ENCODE peak calls at places on chromosomes 6 and 20, in four cellular contexts. W is tibial artery, L is astrocyte, Z is left ventricle myocardium inferior. G is an unnamed sample.

GRCh38 chr20:37711987-37712961 is 18.4 kb downstream of the CTNNBL1 start:
- DNase-seq in W (no peak), Z (peak), L (no peak), G (no peak)

GRCh38 chr20:11375368-11375767 is 542.3 kb upstream of the BTBD3 start:
- DNase-seq in W (no peak), L (no peak), Z (no peak), G (no peak)

GRCh38 chr6:141548969-141549368 is 583.8 kb upstream of the GJE1 start:
- DNase-seq in Z (no peak), W (no peak), L (peak), G (no peak)

GRCh38 chr6:44224154-44224977 is 971 bp downstream of the SLC29A1 start:
- DNase-seq in Z (no peak), W (no peak), L (no peak), G (no peak)

GRCh38 chr6:44133003-44133931 is 5.9 kb downstream of the TMEM63B start:
- DNase-seq in L (no peak), W (no peak), Z (peak), G (no peak)

GRCh38 chr20:52361650-52362049 is 170.1 kb upstream of the ZFP64 start:
- DNase-seq in Z (no peak), W (no peak), L (no peak), G (no peak)

GRCh38 chr6:11604215-11604614 is 66.7 kb downstream of the TMEM170B start:
- DNase-seq in W (no peak), L (no peak), Z (no peak), G (no peak)

GRCh38 chr6:165743366-165743898 is 80.4 kb upstream of the PDE10A start:
- DNase-seq in Z (no peak), W (no peak), L (no peak), G (no peak)

GRCh38 chr6:31365864-31366263 is 8.9 kb upstream of the HLA-B start:
- DNase-seq in W (no peak), L (no peak), Z (no peak), G (no peak)

GRCh38 chr6:142735182-142735581 is 209.8 kb downstream of the HIVEP2 start:
- DNase-seq in W (no peak), Z (no peak), L (no peak), G (no peak)

GRCh38 chr6:21856844-21857243 is 263.3 kb downstream of the SOX4 start:
- DNase-seq in L (peak), W (no peak), Z (no peak), G (no peak)

GRCh38 chr20:41480054-41480770 is 113.6 kb upstream of the EMILIN3 start:
- DNase-seq in L (no peak), W (no peak), Z (no peak), G (no peak)

GRCh38 chr6:35360349-35361138 is 18.2 kb downstream of the PPARD start:
- DNase-seq in W (peak), Z (peak), L (peak), G (no peak)

GRCh38 chr6:2450546-2450945 is 205.1 kb upstream of the GMDS start:
- DNase-seq in L (no peak), W (no peak), Z (peak), G (no peak)

GRCh38 chr6:49826743-49827406 is 39.5 kb downstream of the CRISP1 start:
- DNase-seq in Z (no peak), W (no peak), L (no peak), G (no peak)

GRCh38 chr6:17091122-17091521 is 10.7 kb upstream of the STMND1 start:
- DNase-seq in Z (no peak), W (no peak), L (no peak), G (no peak)

GRCh38 chr20:63095718-63096654 is 89.2 kb upstream of the BHLHE23 start:
- DNase-seq in Z (peak), W (peak), L (no peak), G (peak)

GRCh38 chr6:16684896-16685554 is 76.2 kb downstream of the ATXN1 start:
- DNase-seq in Z (no peak), L (peak), W (no peak), G (no peak)

GRCh38 chr6:128519132-128519930 is 1.1 kb downstream of the PTPRK start:
- DNase-seq in L (peak), Z (peak), W (peak), G (peak)

GRCh38 chr20:51960004-51960403 is 157.7 kb upstream of the SALL4 start:
- DNase-seq in W (no peak), L (no peak), Z (no peak), G (no peak)

GRCh38 chr6:139687055-139687454 is 312.6 kb upstream of the CITED2 start:
- DNase-seq in L (no peak), Z (no peak), W (no peak), G (no peak)

GRCh38 chr6:119077643-119078448 is 618 bp downstream of the FAM184A start:
- DNase-seq in W (peak), L (no peak), Z (no peak), G (peak)

GRCh38 chr6:128516514-128516898 is 3.9 kb downstream of the PTPRK start:
- DNase-seq in W (no peak), Z (no peak), L (no peak), G (no peak)

GRCh38 chr6:11727356-11727755 is 51.2 kb downstream of the ADTRP start:
- DNase-seq in Z (no peak), L (no peak), W (no peak), G (no peak)

GRCh38 chr6:157392927-157393666 is 12.1 kb downstream of the ZDHHC14 start:
- DNase-seq in Z (no peak), L (peak), W (no peak), G (no peak)

GRCh38 chr6:52407467-52407866 is 12.7 kb upstream of the EFHC1 start:
- DNase-seq in W (no peak), L (peak), Z (no peak), G (no peak)

GRCh38 chr20:10318625-10319024 is 100.0 kb downstream of the SNAP25 start:
- DNase-seq in L (no peak), Z (no peak), W (no peak), G (no peak)

GRCh38 chr20:58514321-58515239 is 619 bp downstream of the APCDD1L start:
- DNase-seq in W (no peak), L (peak), Z (no peak), G (no peak)

GRCh38 chr6:168890306-168890995 is 363.2 kb downstream of the THBS2 start:
- DNase-seq in W (no peak), L (no peak), Z (no peak), G (no peak)

GRCh38 chr20:20549699-20550098 is 162.7 kb downstream of the RALGAPA2 start:
- DNase-seq in L (peak), Z (no peak), W (no peak), G (no peak)

GRCh38 chr20:49248879-49249665 is 28.8 kb downstream of the ZNFX1 start:
- DNase-seq in L (no peak), Z (no peak), W (no peak), G (no peak)

GRCh38 chr20:1489764-1490436 is 1.3 kb downstream of the SIRPB2 start:
- DNase-seq in W (no peak), L (no peak), Z (no peak), G (no peak)

GRCh38 chr6:163354085-163354484 is 60.4 kb upstream of the QKI start:
- DNase-seq in L (peak), W (no peak), Z (no peak), G (no peak)

GRCh38 chr6:19013011-19013410 is 625.9 kb downstream of the RNF144B start:
- DNase-seq in Z (no peak), L (peak), W (no peak), G (no peak)

GRCh38 chr6:29227235-29227634 is 56.5 kb downstream of the OR2J2 start:
- DNase-seq in W (no peak), L (no peak), Z (no peak), G (no peak)

GRCh38 chr20:46062621-46063020 is 27.1 kb downstream of the NCOA5 start:
- DNase-seq in L (no peak), Z (no peak), W (no peak), G (no peak)

GRCh38 chr6:84284428-84285033 is 57.1 kb upstream of the CEP162 start:
- DNase-seq in Z (no peak), L (no peak), W (no peak), G (no peak)

GRCh38 chr6:153312633-153313032 is 181.6 kb upstream of the RGS17 start:
- DNase-seq in L (peak), W (no peak), Z (peak), G (no peak)

GRCh38 chr6:15623282-15624116 is 39.3 kb downstream of the DTNBP1 start:
- DNase-seq in W (no peak), L (no peak), Z (no peak), G (no peak)

GRCh38 chr6:123715243-123715863 is 78.6 kb upstream of the TRDN start:
- DNase-seq in Z (no peak), W (no peak), L (no peak), G (no peak)
- TF ChIP-seq CTCF in Z (peak), W (peak), L (peak), G (peak)

GRCh38 chr6:1391692-1392309 is 2.4 kb downstream of the FOXF2 start:
- DNase-seq in Z (no peak), L (no peak), W (no peak), G (no peak)
- H3K4me3 ChIP-seq in Z (no peak), L (peak), W (no peak), G (no peak)

DNA sequence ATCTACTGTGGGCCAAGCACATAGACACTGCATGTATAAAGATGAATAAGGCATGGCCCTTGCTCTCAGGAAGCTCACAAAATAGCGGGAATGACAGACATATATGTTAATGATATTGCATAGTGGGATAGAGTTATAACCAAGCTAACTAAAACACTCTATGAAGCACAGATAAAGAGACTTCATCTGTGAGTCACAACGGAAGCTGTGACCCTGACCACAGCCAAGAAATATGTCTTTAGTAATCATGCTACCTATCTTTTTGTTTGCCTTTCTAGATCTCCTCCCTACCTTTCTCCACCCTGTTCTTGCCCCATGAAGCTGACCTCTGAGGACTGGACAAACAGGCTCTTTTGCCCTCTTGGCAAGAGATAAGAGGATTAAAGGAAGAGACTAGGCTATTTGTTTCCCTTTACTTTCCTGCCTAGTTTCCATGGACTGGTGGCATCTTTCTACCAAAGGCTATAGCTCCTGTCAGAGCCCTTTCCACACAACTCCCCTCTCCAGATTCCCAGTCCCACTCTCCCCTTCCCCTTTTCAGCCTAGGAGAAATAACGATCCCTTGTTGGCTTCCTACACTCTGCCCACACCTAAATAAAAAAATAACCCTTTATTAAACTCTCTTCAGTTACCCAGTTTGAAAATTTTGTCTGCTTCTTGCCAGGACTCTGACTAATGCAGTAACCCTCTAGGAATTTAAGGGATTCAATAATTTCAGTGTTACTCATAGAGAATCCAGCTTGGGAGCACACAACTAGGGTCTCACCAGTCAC is 504.9 kb upstream of the MARCKS start:
- DNase-seq in Z (no peak), W (no peak), L (peak), G (no peak)
- TF ChIP-seq CTCF in Z (no peak), W (no peak), L (no peak), G (no peak)

DNA sequence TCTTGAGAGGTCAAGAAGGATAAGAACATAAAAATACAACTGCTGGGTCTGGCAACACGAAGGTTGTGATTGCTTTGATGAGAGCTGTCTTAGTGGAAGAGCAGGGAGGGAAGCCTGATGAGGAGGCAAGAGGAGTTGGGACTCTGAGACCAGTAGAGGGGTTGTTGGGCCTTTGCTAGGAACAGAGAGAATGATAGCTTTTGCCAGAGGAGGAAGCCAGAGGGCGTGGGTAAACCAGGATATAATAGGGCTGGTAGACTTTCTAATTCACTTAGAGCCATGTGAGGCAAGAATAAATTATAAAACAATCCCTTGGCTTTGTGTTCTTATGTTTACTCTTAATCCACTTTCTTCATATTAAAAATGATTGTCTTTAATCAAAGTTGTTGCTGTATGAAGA is 78.6 kb downstream of the RCAN2 start:
- DNase-seq in W (no peak), Z (no peak), L (no peak), G (no peak)
- H3K4me3 ChIP-seq in W (no peak), Z (no peak), L (no peak), G (no peak)

DNA sequence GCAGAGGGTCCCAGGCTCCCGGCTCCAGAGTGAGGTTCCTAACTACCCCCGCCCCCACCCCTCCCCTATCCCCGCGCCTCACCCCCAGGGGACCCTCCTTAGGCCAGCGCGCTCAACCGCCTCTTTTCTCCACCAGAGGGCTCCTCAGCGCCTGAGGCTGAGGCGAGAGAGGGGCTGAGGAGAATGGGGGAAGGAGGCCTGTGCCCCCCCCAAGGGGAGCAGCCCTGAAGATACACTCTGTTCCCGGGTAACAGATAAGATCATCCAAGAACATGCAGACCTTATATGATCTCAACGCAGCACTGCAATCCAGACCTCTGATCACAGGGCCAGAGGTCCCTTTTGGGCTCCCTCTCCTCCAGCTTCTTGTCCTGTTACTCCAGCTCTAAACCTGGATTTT is 43.3 kb upstream of the MRPS10 start:
- DNase-seq in Z (no peak), L (no peak), W (no peak), G (peak)
- TF ChIP-seq CTCF in Z (peak), L (peak), W (peak), G (peak)